ENCODE peak calls at places on chromosomes 4 and X, in ten cellular contexts. M, T, K, A, V, R, U, G, N and Q are unnamed samples.

GRCh38 chr4:145681956-145682355 is 2.0 kb downstream of the C4orf51 start:
- DNase-seq in M (no peak), T (no peak), K (no peak), A (no peak), V (peak; percentile 47), R (no peak), U (no peak), G (no peak), N (no peak), Q (no peak)

GRCh38 chrX:155997436-155997835 is at the start of gene IL9R:
- DNase-seq in M (no peak), T (no peak), K (no peak), A (no peak), V (no peak), R (no peak), U (no peak), G (no peak), N (no peak), Q (no peak)

GRCh38 chrX:1589356-1590130 is 1.9 kb upstream of the AKAP17A start:
- DNase-seq in M (no peak), T (no peak), K (no peak), A (no peak), V (no peak), R (peak; percentile 22), U (no peak), G (no peak), N (no peak), Q (no peak)

GRCh38 chr4:153207561-153207960 is 3.3 kb downstream of the TRIM2 start:
- DNase-seq in M (no peak), T (no peak), K (no peak), A (peak; percentile 62), V (peak; percentile 20), R (peak; percentile 63), U (no peak), G (no peak), N (no peak), Q (peak; percentile 51)

GRCh38 chr4:141275834-141276233 is 55.1 kb downstream of the ZNF330 start:
- DNase-seq in M (no peak), T (no peak), K (no peak), A (no peak), V (peak; percentile 92), R (peak; percentile 36), U (no peak), G (no peak), N (no peak), Q (no peak)

GRCh38 chr4:25703731-25704388 is 48.2 kb downstream of the SLC34A2 start:
- DNase-seq in M (no peak), T (no peak), K (no peak), A (no peak), V (no peak), R (no peak), U (no peak), G (no peak), N (no peak), Q (no peak)

GRCh38 chrX:12984629-12985303 is 9.9 kb downstream of the TMSB4X start:
- DNase-seq in M (peak; percentile 33), T (peak; percentile 40), K (peak; percentile 37), A (no peak), V (peak; percentile 86), R (no peak), U (peak; percentile 31), G (no peak), N (no peak), Q (no peak)

GRCh38 chr4:157220026-157220881 is at the start of gene GRIA2:
- DNase-seq in M (peak; percentile 68), T (no peak), K (peak; percentile 83), A (peak; percentile 83), V (peak; percentile 33), R (peak; percentile 82), U (peak; percentile 72), G (peak; percentile 72), N (peak; percentile 38), Q (peak; percentile 93)

GRCh38 chr4:26424838-26425237 is 65.4 kb downstream of the CCKAR start:
- DNase-seq in M (no peak), T (no peak), K (no peak), A (no peak), V (no peak), R (no peak), U (no peak), G (no peak), N (no peak), Q (no peak)

GRCh38 chrX:133414399-133415275 is 652 bp downstream of the GPC4 start:
- DNase-seq in M (peak; percentile 18), T (no peak), K (no peak), A (no peak), V (peak; percentile 4), R (no peak), U (no peak), G (peak; percentile 66), N (no peak), Q (peak; percentile 64)

GRCh38 chrX:7444967-7445366 is 297.0 kb upstream of the PUDP start:
- DNase-seq in M (no peak), T (no peak), K (no peak), A (no peak), V (no peak), R (peak; percentile 28), U (no peak), G (no peak), N (no peak), Q (no peak)

GRCh38 chr4:4860381-4860802 is 927 bp downstream of the MSX1 start:
- DNase-seq in M (no peak), T (no peak), K (no peak), A (no peak), V (no peak), R (no peak), U (no peak), G (no peak), N (no peak), Q (no peak)

GRCh38 chrX:19064175-19064574 is 58.1 kb downstream of the ADGRG2 start:
- DNase-seq in M (no peak), T (no peak), K (no peak), A (no peak), V (no peak), R (peak; percentile 70), U (no peak), G (no peak), N (no peak), Q (no peak)

GRCh38 chrX:117843749-117844148 is 272.9 kb downstream of the KLHL13 start:
- DNase-seq in M (no peak), T (no peak), K (no peak), A (no peak), V (no peak), R (no peak), U (no peak), G (no peak), N (no peak), Q (no peak)

GRCh38 chr4:90069151-90069550 is 58.0 kb upstream of the CCSER1 start:
- DNase-seq in M (no peak), T (no peak), K (no peak), A (no peak), V (no peak), R (peak; percentile 7), U (no peak), G (no peak), N (no peak), Q (no peak)

GRCh38 chr4:53981066-53981465 is 83.3 kb downstream of the CHIC2 start:
- DNase-seq in M (no peak), T (no peak), K (no peak), A (no peak), V (no peak), R (no peak), U (no peak), G (no peak), N (no peak), Q (no peak)

GRCh38 chr4:6991771-6992557 is 51.2 kb upstream of the TADA2B start:
- DNase-seq in M (no peak), T (no peak), K (peak; percentile 11), A (no peak), V (peak; percentile 83), R (no peak), U (no peak), G (no peak), N (no peak), Q (no peak)